ENCODE peak calls at places on chromosomes 12 and 14, in ten cellular contexts. G is right lobe of liver, A is endodermal cell, W is fibroblast of pulmonary artery, U is transverse colon, Y is hepatocyte, C is lower leg skin, F is ovary, E is body of pancreas, D is HCT116. J is an unnamed sample.

GRCh38 chr14:91249841-91250616 is 5.5 kb upstream of the GPR68 start:
- DNase-seq in D (no peak), F (no peak), Y (peak; percentile 36), G (no peak), E (no peak), C (no peak), A (peak; percentile 75), W (no peak), U (peak; percentile 46), J (no peak)

GRCh38 chr14:92542766-92543554 is 29.4 kb downstream of the RIN3 start:
- DNase-seq in E (no peak), D (no peak), G (no peak), F (no peak), A (no peak), U (no peak), W (no peak), Y (no peak), C (no peak), J (no peak)

GRCh38 chr12:32107376-32108267 is 975 bp downstream of the BICD1 start:
- DNase-seq in A (peak; percentile 72), W (peak; percentile 70), Y (peak; percentile 19), F (peak; percentile 46), C (no peak), G (no peak), E (peak; percentile 16), D (peak; percentile 16), U (peak; percentile 13), J (peak; percentile 38)

GRCh38 chr12:48001426-48002178 is 2.7 kb downstream of the COL2A1 start:
- DNase-seq in F (no peak), Y (peak; percentile 76), E (peak; percentile 58), G (peak; percentile 45), W (peak; percentile 24), A (peak; percentile 94), U (peak; percentile 54), D (peak; percentile 4), C (no peak), J (peak; percentile 83)

GRCh38 chr12:102376251-102376747 is 104.1 kb downstream of the IGF1 start:
- DNase-seq in A (no peak), G (no peak), E (no peak), C (no peak), U (no peak), W (peak; percentile 18), Y (no peak), D (no peak), F (no peak), J (no peak)

GRCh38 chr12:76927170-76927784 is 48.5 kb upstream of the CSRP2 start:
- DNase-seq in Y (peak; percentile 35), W (peak; percentile 56), F (no peak), E (peak; percentile 48), D (peak; percentile 27), U (peak; percentile 24), A (peak; percentile 96), C (no peak), G (peak; percentile 58), J (peak; percentile 90)

GRCh38 chr14:34243401-34243800 is 218.6 kb downstream of the SPTSSA start:
- DNase-seq in E (no peak), F (no peak), W (no peak), D (no peak), A (no peak), C (no peak), Y (no peak), G (no peak), U (no peak), J (no peak)

GRCh38 chr12:27999521-27999920 is 27.0 kb upstream of the PTHLH start:
- DNase-seq in A (no peak), D (no peak), C (no peak), F (no peak), Y (no peak), W (peak; percentile 49), U (no peak), E (no peak), G (no peak), J (no peak)

GRCh38 chr12:116377194-116377735 is 99.8 kb upstream of the MED13L start:
- DNase-seq in W (no peak), U (no peak), F (no peak), E (no peak), Y (no peak), G (no peak), C (no peak), D (no peak), A (no peak), J (no peak)

GRCh38 chr14:104778694-104779331 is 16.7 kb downstream of the AKT1 start:
- DNase-seq in F (no peak), W (no peak), Y (no peak), D (no peak), G (no peak), C (no peak), A (no peak), U (no peak), E (no peak), J (peak; percentile 45)

GRCh38 chr12:53313996-53314395 is 7.4 kb downstream of the AAAS start:
- DNase-seq in W (no peak), U (no peak), Y (no peak), F (no peak), G (no peak), D (no peak), C (no peak), E (no peak), A (no peak), J (no peak)

GRCh38 chr14:75539562-75540478 is 17.6 kb downstream of the BATF start:
- DNase-seq in D (no peak), W (no peak), F (no peak), C (no peak), E (no peak), A (no peak), U (no peak), G (no peak), Y (no peak), J (peak; percentile 36)
- H3K4me3 ChIP-seq in D (no peak overlapping the region), W (no peak overlapping the region), F (no peak overlapping the region), C (no peak overlapping the region), E (no peak overlapping the region), A (no peak overlapping the region), U (no peak overlapping the region), G (no peak overlapping the region), Y (no peak overlapping the region), J (no peak overlapping the region)

GRCh38 chr12:50111693-50112455 is at the start of gene COX14:
- DNase-seq in E (peak; percentile 99), D (peak; percentile 99), F (peak; percentile 99), U (peak; percentile 99), W (peak; percentile 100), A (peak; percentile 100), Y (peak; percentile 99), C (peak; percentile 99), G (peak; percentile 99), J (peak; percentile 100)
- TF ChIP-seq CTCF in E (peak; percentile 94), D (peak; percentile 91), F (peak; percentile 91), U (peak; percentile 86), W (peak; percentile 85), A (peak; percentile 96), Y (peak; percentile 99), C (no peak), G (peak; percentile 74), J (peak; percentile 83)

GRCh38 chr14:56338674-56339073 is 220.5 kb downstream of the PELI2 start:
- DNase-seq in A (no peak), E (no peak), G (no peak), W (no peak), D (no peak), U (no peak), F (no peak), C (no peak), Y (no peak), J (no peak)

GRCh38 chr14:56340921-56341320 is 222.7 kb downstream of the PELI2 start:
- DNase-seq in E (no peak), U (no peak), A (no peak), D (no peak), F (no peak), G (no peak), Y (no peak), C (no peak), W (no peak), J (no peak)

GRCh38 chr14:56339855-56340701 is 221.9 kb downstream of the PELI2 start:
- DNase-seq in W (peak; percentile 98), Y (peak; percentile 87), U (peak; percentile 72), A (peak; percentile 85), C (peak; percentile 75), D (peak; percentile 53), E (peak; percentile 73), G (peak; percentile 63), F (peak; percentile 83), J (peak; percentile 71)

GRCh38 chr14:56342419-56342901 is 224.2 kb downstream of the PELI2 start:
- DNase-seq in A (no peak), E (no peak), G (no peak), F (no peak), Y (no peak), U (no peak), W (peak; percentile 91), D (no peak), C (no peak), J (no peak)

GRCh38 chr14:56341766-56342418 is 223.7 kb downstream of the PELI2 start:
- DNase-seq in U (no peak), G (no peak), F (no peak), Y (no peak), C (no peak), D (no peak), A (no peak), E (no peak), W (peak; percentile 56), J (no peak)
- H3K4me3 ChIP-seq in U (no peak overlapping the region), G (no peak overlapping the region), F (no peak overlapping the region), Y (no peak overlapping the region), C (no peak overlapping the region), D (no peak overlapping the region), A (no peak overlapping the region), E (no peak overlapping the region), W (no peak overlapping the region), J (no peak overlapping the region)

GRCh38 chr14:68523994-68524725 is 268.7 kb downstream of the ZFP36L1 start:
- DNase-seq in C (peak; percentile 62), F (no peak), D (no peak), G (no peak), A (peak; percentile 33), E (peak; percentile 61), Y (no peak), U (no peak), W (peak; percentile 38), J (no peak)
- TF ChIP-seq CTCF in C (no peak), F (no peak), D (no peak), G (no peak), A (peak; percentile 43), E (peak; percentile 58), Y (no peak), U (no peak), W (peak; percentile 41), J (peak; percentile 47)

DNA sequence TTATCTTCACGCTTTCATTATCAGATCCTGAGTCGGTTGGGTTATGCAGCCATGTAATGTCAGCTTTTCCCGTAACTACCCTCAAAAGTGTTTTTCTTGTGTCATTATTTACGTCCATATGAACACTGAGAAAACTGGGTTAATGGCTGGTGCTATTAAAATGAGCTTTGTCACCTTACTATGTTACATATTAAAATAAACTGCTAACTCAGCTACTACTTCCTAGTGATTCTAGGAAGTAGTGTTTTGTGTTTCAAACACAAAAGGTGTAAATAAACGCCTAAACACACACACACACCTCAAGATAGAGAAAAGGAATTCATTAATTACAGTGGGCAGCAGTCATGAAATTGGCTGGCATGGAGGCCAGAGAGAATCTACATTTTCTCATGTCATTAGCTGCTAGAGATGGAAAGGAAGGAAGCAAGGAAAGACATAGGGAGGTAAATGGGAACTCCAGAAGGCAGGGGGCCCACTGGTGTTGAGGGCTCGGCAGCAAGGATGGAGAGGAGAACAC is 730 bp upstream of the PRMT5 start:
- DNase-seq in A (no peak), U (no peak), W (no peak), C (no peak), E (no peak), Y (no peak), F (no peak), G (no peak), D (no peak), J (no peak)
- H3K4me3 ChIP-seq in A (peak overlapping the region; percentile 92), U (peak overlapping the region; percentile 30), W (peak overlapping the region; percentile 49), C (no peak overlapping the region), E (no peak overlapping the region), Y (peak overlapping the region; percentile 25), F (peak overlapping the region; percentile 37), G (peak overlapping the region; percentile 10), D (peak overlapping the region; percentile 75), J (peak overlapping the region; percentile 58)